ENCODE peak calls at places on chromosome 3, in five cellular contexts. W, Z, Y, V and T are unnamed samples.
A peak's percentile ranks its signal among the peaks of the same experiment; 100 is the strongest.

GRCh38 chr3:119181765-119182164 is 8.4 kb downstream of the UPK1B start:
- DNase-seq in V (no peak), Y (no peak), Z (peak; percentile 53), W (no peak), T (no peak)

GRCh38 chr3:63228677-63229076 is 49.4 kb upstream of the SYNPR start:
- DNase-seq in V (no peak), Z (no peak), W (no peak), Y (peak; percentile 16), T (no peak)

GRCh38 chr3:45081506-45081905 is 55.4 kb downstream of the CLEC3B start:
- DNase-seq in V (no peak), W (no peak), Z (no peak), Y (no peak), T (no peak)

GRCh38 chr3:179227349-179227748 is 23.6 kb downstream of the KCNMB3 start:
- DNase-seq in V (no peak), Y (peak; percentile 47), Z (no peak), W (no peak), T (no peak)

GRCh38 chr3:38541800-38542199 is 45.7 kb downstream of the EXOG start:
- DNase-seq in V (no peak), Y (no peak), Z (no peak), W (no peak), T (no peak)

GRCh38 chr3:11118181-11118682 is 36.1 kb upstream of the HRH1 start:
- DNase-seq in Z (no peak), W (no peak), V (no peak), Y (no peak), T (no peak)

GRCh38 chr3:195119461-195120198 is 151.3 kb downstream of the XXYLT1 start:
- DNase-seq in W (no peak), Y (no peak), Z (no peak), V (no peak), T (no peak)

GRCh38 chr3:106485802-106486201 is 617.0 kb upstream of the CBLB start:
- DNase-seq in W (no peak), Z (no peak), Y (no peak), V (no peak), T (no peak)

GRCh38 chr3:13890377-13891016 is 10.6 kb upstream of the WNT7A start:
- DNase-seq in Y (no peak), W (no peak), Z (no peak), V (no peak), T (no peak)

GRCh38 chr3:150755902-150756301 is 7.1 kb downstream of the SIAH2 start:
- DNase-seq in V (no peak), Y (no peak), W (no peak), Z (no peak), T (no peak)

GRCh38 chr3:180383332-180384020 is 218.5 kb upstream of the TTC14 start:
- DNase-seq in W (no peak), Z (no peak), V (no peak), Y (no peak), T (no peak)

GRCh38 chr3:125194061-125194848 is 18.3 kb downstream of the SLC12A8 start:
- DNase-seq in V (no peak), W (no peak), Z (no peak), Y (no peak), T (no peak)

GRCh38 chr3:56754753-56755365 is 46.9 kb downstream of the ARHGEF3 start:
- DNase-seq in Z (no peak), Y (no peak), W (peak; percentile 53), V (no peak), T (no peak)

GRCh38 chr3:15099364-15100098 is 583 bp upstream of the RBSN start:
- DNase-seq in W (no peak), V (no peak), Y (no peak), Z (no peak), T (no peak)

GRCh38 chr3:80688814-80689213 is 921.0 kb upstream of the ROBO1 start:
- DNase-seq in V (no peak), Y (no peak), Z (no peak), W (no peak), T (no peak)

GRCh38 chr3:38186781-38187180 is 21.4 kb downstream of the OXSR1 start:
- DNase-seq in Z (no peak), Y (no peak), W (no peak), V (no peak), T (no peak)

GRCh38 chr3:134067311-134068161 is 37.8 kb upstream of the SLCO2A1 start:
- DNase-seq in V (peak; percentile 91), Y (no peak), Z (no peak), W (no peak), T (peak; percentile 73)

GRCh38 chr3:129702934-129703712 is 96.6 kb upstream of the PLXND1 start:
- DNase-seq in V (no peak), Y (no peak), Z (no peak), W (no peak), T (no peak)

GRCh38 chr3:166367947-166368533 is 530.8 kb upstream of the BCHE start:
- DNase-seq in V (no peak), Y (no peak), Z (no peak), W (no peak), T (no peak)

GRCh38 chr3:158106773-158107461 is 697 bp upstream of the SHOX2 start:
- DNase-seq in Y (no peak), W (no peak), Z (no peak), V (no peak), T (peak; percentile 61)

GRCh38 chr3:177569823-177570657 is 372.8 kb upstream of the TBL1XR1 start:
- DNase-seq in Y (no peak), Z (no peak), W (no peak), V (no peak), T (no peak)

GRCh38 chr3:18223591-18224338 is 201.4 kb downstream of the SATB1 start:
- DNase-seq in V (no peak), Z (no peak), W (no peak), Y (no peak), T (no peak)

GRCh38 chr3:113231827-113232253 is 20.5 kb downstream of the BOC start:
- DNase-seq in V (no peak), Y (peak; percentile 50), W (no peak), Z (no peak), T (no peak)

GRCh38 chr3:187852842-187853727 is 107.8 kb upstream of the BCL6 start:
- DNase-seq in V (no peak), W (no peak), Z (no peak), Y (no peak), T (no peak)

GRCh38 chr3:901953-902778 is 190.7 kb upstream of the CNTN6 start:
- DNase-seq in Z (no peak), V (no peak), W (no peak), Y (no peak), T (no peak)

DNA sequence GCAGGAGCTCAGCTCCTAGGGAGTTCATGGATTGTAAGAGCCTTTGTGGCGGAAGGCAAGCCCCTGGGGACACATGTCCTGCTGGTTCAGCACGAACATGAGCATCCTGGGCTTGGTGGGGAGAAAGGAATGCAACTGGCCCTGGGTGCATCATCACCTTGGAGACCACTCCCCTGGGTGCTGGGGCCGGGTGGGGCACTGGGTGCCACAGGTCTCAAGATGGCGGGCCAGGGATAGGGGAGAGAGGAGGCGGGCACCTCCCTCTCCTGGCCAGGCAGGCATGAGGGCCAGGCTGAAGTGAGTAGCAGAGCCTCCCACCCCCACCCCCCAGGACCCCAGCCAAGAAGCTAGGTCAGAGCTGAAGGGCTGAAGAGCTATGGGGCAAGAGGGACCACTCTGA is 768 bp downstream of the PCBP4 start:
- DNase-seq in V (no peak), W (no peak), Y (no peak), Z (no peak), T (no peak)
- H3K27ac ChIP-seq in V (peak overlapping the region; percentile 82), W (no peak overlapping the region), Y (peak overlapping the region; percentile 81), Z (peak overlapping the region; percentile 77), T (peak overlapping the region; percentile 92)

DNA sequence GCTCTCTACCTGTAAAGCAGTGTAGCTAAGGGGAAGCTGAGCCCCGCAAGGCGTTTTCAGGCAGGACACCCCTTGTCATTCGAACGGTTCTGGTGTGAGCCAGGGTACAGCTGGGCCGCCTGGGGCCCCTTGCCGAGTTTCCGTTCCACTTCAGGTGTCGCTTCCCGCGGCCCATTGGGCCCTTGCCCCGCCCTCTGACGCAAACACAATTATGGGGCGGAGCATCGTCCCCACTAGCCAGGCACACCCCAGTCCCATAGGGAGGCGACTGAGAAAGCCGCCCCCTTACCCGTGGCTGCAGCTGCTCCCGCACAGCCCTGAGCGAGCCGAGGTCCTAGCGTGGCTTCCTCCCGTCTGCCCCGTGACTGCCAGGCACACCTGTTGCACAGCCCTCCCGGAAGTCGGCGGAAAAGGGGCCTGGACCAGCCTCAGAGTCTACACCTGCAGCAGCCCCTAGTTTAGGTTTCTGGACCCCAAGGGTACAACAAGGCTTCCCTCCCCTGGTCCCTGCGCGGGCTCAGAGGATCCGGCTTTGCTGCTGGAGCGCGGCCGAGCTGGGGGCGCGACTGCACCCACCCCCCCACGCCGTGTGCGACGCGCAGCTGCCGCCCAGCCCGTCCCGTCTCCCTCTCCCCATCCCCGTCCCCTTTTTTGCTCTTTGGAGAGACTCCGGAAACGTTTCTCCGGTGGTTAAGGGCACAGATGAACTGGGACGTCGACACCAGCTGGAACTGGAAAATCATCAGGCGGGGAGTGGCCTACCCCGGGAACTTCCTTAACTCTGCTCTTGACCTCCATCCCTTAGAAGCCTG is at the start of gene PLSCR2:
- DNase-seq in V (no peak), Z (peak; percentile 84), Y (no peak), W (peak; percentile 84), T (peak; percentile 77)
- TF ChIP-seq POLR2A in V (peak; percentile 18), Z (no peak), Y (no peak), W (no peak), T (no peak)

DNA sequence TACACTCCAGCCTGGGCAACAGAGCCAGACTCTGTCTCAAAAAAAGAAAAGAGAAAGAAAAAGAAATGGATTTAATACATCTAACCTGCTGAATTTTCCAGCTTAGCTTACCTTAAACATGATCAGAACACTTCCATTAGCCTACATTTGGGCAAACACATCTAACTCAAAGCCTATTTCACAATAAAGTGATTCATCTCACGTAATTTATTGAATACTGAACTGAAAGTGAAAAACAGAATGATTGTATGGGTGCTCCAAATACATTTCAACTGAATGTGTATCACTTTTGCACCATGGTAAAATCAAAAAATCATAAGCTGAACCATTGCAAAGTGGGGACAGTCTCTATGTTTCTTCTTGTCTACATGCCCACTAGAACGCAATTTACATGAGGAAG is 9.0 kb downstream of the PIK3R4 start:
- DNase-seq in Z (no peak), Y (no peak), W (no peak), V (no peak), T (no peak)
- TF ChIP-seq POLR2AphosphoS5 in Z (no peak), Y (no peak), W (no peak), V (no peak), T (no peak)

GRCh38 chr3:171385086-171385485 is 75.1 kb downstream of the TNIK start:
- DNase-seq in Z (no peak), V (no peak), Y (no peak), W (no peak), T (no peak)
- H3K27ac ChIP-seq in Z (no peak overlapping the region), V (no peak overlapping the region), Y (no peak overlapping the region), W (no peak overlapping the region), T (no peak overlapping the region)

GRCh38 chr3:47824541-47825473 is 21.9 kb downstream of the DHX30 start:
- DNase-seq in V (no peak), W (peak; percentile 77), Z (peak; percentile 80), Y (peak; percentile 47), T (peak; percentile 85)
- TF ChIP-seq POLR2A in V (no peak), W (no peak), Z (no peak), Y (peak; percentile 48), T (no peak)

DNA sequence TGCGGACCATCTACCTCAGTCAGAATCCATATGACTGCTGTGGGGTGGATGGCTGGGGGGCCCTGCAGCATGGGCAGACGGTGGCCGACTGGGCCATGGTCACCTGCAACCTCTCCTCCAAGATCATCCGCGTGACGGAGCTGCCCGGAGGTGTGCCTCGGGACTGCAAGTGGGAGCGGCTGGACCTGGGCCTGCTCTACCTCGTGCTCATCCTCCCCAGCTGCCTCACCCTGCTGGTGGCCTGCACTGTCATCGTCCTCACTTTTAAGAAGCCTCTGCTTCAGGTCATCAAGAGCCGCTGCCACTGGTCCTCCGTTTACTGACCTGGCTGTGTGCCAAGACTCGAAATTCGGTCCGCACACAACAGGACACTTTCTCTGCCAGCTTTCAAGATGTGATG is 21.9 kb downstream of the NRROS start:
- DNase-seq in Y (no peak), V (no peak), W (no peak), Z (no peak), T (no peak)
- TF ChIP-seq POLR2AphosphoS5 in Y (no peak), V (no peak), W (no peak), Z (no peak), T (no peak)